ENCODE peak calls at places on chromosomes 2 and 18, in seven cellular contexts. L, Z, R, O, I, J and V are unnamed samples.

GRCh38 chr2:105380432-105381118 is 18.3 kb downstream of the FHL2 start:
- DNase-seq in L (no peak), R (no peak), Z (no peak), O (no peak), J (no peak), I (no peak), V (no peak)

GRCh38 chr2:156602552-156602933 is 166.4 kb downstream of the GPD2 start:
- DNase-seq in Z (no peak), I (no peak), O (no peak), J (no peak), L (no peak), R (no peak), V (no peak)

GRCh38 chr2:25851740-25852503 is 26.4 kb downstream of the ASXL2 start:
- DNase-seq in R (no peak), L (no peak), J (no peak), I (peak), Z (no peak), O (peak), V (peak)

GRCh38 chr18:48814490-48815181 is 136.1 kb downstream of the SMAD7 start:
- DNase-seq in I (no peak), O (no peak), L (no peak), Z (no peak), J (peak), R (peak), V (no peak)

GRCh38 chr2:8799004-8799403 is 38.4 kb downstream of the KIDINS220 start:
- DNase-seq in Z (no peak), L (no peak), J (no peak), R (no peak), I (no peak), O (no peak), V (no peak)

GRCh38 chr2:126878601-126879000 is 20.1 kb upstream of the TEX51 start:
- DNase-seq in O (no peak), J (no peak), L (no peak), R (no peak), Z (no peak), I (no peak), V (no peak)

GRCh38 chr2:206561962-206562361 is 80.3 kb upstream of the FAM237A start:
- DNase-seq in Z (no peak), R (no peak), L (no peak), I (no peak), O (no peak), J (no peak), V (no peak)

GRCh38 chr2:25453199-25453903 is 111.6 kb upstream of the DNMT3A start:
- DNase-seq in O (no peak), I (peak), J (no peak), Z (no peak), L (no peak), R (no peak), V (peak)

GRCh38 chr2:230777681-230778080 is 65.0 kb downstream of the CAB39 start:
- DNase-seq in Z (no peak), I (no peak), R (no peak), O (no peak), J (no peak), L (no peak), V (no peak)

GRCh38 chr2:23211987-23212583 is 172.9 kb upstream of the KLHL29 start:
- DNase-seq in O (no peak), I (no peak), R (no peak), J (no peak), Z (no peak), L (no peak), V (no peak)

GRCh38 chr2:120716641-120717585 is 18.8 kb upstream of the GLI2 start:
- DNase-seq in R (peak), I (no peak), L (no peak), J (no peak), Z (no peak), O (no peak), V (no peak)

GRCh38 chr2:55761526-55761925 is 67.9 kb upstream of the PNPT1 start:
- DNase-seq in Z (no peak), R (no peak), O (no peak), I (no peak), J (no peak), L (no peak), V (no peak)

GRCh38 chr2:190534310-190535118 is at the start of gene NEMP2:
- DNase-seq in R (peak), O (peak), L (peak), Z (peak), I (no peak), J (peak), V (peak)

GRCh38 chr2:100875516-100876230 is 55.7 kb downstream of the NPAS2 start:
- DNase-seq in Z (no peak), J (no peak), I (no peak), O (no peak), R (no peak), L (no peak), V (no peak)

GRCh38 chr2:233419626-233420431 is 65.5 kb downstream of the DGKD start:
- DNase-seq in L (no peak), O (peak), Z (no peak), I (peak), J (no peak), R (peak), V (peak)

GRCh38 chr2:239444626-239445625 is 44.1 kb upstream of the HDAC4 start:
- DNase-seq in L (no peak), O (no peak), R (no peak), Z (no peak), J (no peak), I (no peak), V (no peak)

GRCh38 chr2:127012215-127012614 is 94.7 kb downstream of the BIN1 start:
- DNase-seq in R (no peak), I (no peak), O (no peak), L (no peak), J (peak), Z (no peak), V (no peak)

GRCh38 chr2:236369606-236370005 is 105.4 kb upstream of the ASB18 start:
- DNase-seq in L (no peak), R (peak), O (no peak), I (no peak), Z (no peak), J (no peak), V (no peak)

GRCh38 chr2:42614838-42615237 is 46.4 kb downstream of the MTA3 start:
- DNase-seq in R (no peak), O (no peak), L (no peak), I (no peak), Z (no peak), J (no peak), V (no peak)

GRCh38 chr18:13315000-13315399 is 96.4 kb downstream of the LDLRAD4 start:
- DNase-seq in I (no peak), L (no peak), Z (no peak), J (no peak), R (no peak), O (no peak), V (no peak)

GRCh38 chr2:44793322-44793870 is 148.1 kb upstream of the SIX3 start:
- DNase-seq in J (no peak), R (no peak), Z (no peak), I (no peak), L (no peak), O (no peak), V (no peak)

GRCh38 chr2:118973542-118973951 is 31.6 kb downstream of the MARCO start:
- DNase-seq in J (no peak), I (no peak), L (no peak), O (no peak), R (no peak), Z (no peak), V (no peak)

GRCh38 chr18:75779450-75779849 is 351.9 kb upstream of the SMIM21 start:
- DNase-seq in I (no peak), Z (no peak), O (no peak), L (no peak), J (no peak), R (no peak), V (no peak)

GRCh38 chr2:226701052-226701451 is 98.6 kb downstream of the IRS1 start:
- DNase-seq in R (no peak), L (no peak), O (no peak), I (no peak), Z (no peak), J (no peak), V (no peak)

GRCh38 chr2:28377201-28377816 is 15.3 kb upstream of the FOSL2 start:
- DNase-seq in I (no peak), Z (peak), O (no peak), J (no peak), R (peak), L (no peak), V (no peak)

GRCh38 chr2:100819365-100820345 is at the start of gene NPAS2:
- DNase-seq in J (peak), Z (peak), L (peak), R (no peak), O (no peak), I (no peak), V (no peak)

GRCh38 chr2:217262916-217263315 is 403.1 kb upstream of the TNP1 start:
- DNase-seq in R (no peak), L (no peak), Z (no peak), I (no peak), J (no peak), O (no peak), V (no peak)

GRCh38 chr2:9243357-9243756 is 36.7 kb downstream of the ASAP2 start:
- DNase-seq in Z (no peak), I (no peak), L (no peak), O (no peak), J (no peak), R (no peak), V (no peak)

GRCh38 chr2:185628985-185629384 is 109.6 kb upstream of the FSIP2 start:
- DNase-seq in J (no peak), L (no peak), O (no peak), I (no peak), R (no peak), Z (no peak), V (peak)
- H3K4me3 ChIP-seq in J (no peak), L (no peak), O (no peak), I (no peak), R (no peak), Z (no peak), V (no peak)

DNA sequence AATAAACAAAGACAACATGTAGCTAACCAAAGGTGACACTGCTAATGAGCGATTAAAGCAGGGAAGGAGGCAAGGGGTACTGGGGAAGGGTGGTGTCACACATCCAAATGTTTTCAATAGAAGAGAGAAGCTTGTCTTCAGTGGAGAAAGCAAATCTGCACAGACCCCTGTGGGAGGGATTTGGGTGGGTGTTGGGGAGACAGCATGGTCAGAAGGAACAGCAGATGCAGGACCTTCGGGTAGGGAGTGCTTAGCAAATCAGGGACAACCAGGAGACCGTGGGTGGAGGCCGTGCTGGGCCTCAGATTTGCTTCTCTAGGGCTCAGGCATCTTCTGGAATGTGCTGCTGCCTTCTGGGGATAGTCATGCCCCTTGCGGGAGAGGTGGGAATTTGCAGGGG is 185.3 kb upstream of the RAB6C start:
- DNase-seq in J (no peak), R (no peak), Z (no peak), O (no peak), I (no peak), L (no peak), V (no peak)
- H3K4me3 ChIP-seq in J (no peak), R (no peak), Z (no peak), O (no peak), I (no peak), L (no peak), V (no peak)

GRCh38 chr2:10305254-10305635 is 2.5 kb downstream of the HPCAL1 start:
- DNase-seq in O (peak), L (no peak), Z (no peak), I (no peak), J (no peak), R (no peak), V (no peak)
- H3K4me3 ChIP-seq in O (peak), L (peak), Z (no peak), I (no peak), J (peak), R (no peak), V (no peak)

DNA sequence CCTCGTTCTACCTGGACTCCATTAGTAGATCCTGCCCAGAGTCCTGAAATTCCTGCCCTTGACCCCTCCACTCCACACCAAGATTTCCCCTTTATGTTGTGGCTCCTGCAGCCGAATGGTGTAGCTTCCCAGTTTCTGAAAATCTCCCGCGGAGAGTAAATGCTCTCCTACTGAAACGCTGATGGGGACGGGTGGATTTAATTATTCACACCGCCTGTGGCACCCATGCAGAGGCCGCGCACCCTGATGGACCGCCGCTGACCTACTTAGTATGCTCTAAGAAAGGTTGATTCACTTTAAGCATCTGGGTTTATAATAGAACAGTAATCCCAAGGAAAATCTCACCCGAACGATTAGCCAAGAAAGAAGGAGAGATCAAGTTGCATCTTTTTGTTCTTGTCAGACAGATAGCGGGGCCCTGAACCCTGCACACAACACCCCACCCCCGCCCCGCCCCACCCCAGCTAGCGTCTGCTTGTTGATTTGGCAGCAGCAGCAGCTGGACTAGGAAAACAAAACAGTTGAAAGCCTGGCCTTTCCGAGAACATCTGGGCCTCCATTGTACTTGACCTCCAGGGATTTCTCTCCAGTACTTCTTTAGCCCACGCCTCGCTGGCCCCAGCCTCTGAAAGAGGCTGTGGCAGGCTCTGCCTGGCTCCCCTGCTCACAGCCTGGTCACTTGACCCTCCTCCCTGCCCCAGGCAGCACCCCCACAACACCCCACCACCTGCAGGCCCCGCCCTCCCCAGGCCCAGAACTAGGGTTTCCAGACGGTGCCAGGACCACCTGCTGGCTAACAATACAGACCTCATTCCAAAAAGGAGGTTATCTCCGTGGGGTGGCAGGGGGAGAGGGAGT is 53.6 kb downstream of the DPYSL5 start:
- DNase-seq in R (no peak), L (no peak), O (no peak), Z (no peak), I (no peak), J (no peak), V (no peak)
- H3K4me3 ChIP-seq in R (no peak), L (no peak), O (no peak), Z (no peak), I (no peak), J (no peak), V (no peak)

GRCh38 chr2:151828890-151829324 is 686 bp upstream of the ARL5A start:
- DNase-seq in L (no peak), I (no peak), Z (no peak), R (no peak), J (no peak), O (no peak), V (no peak)

GRCh38 chr2:151830966-151831365 is 2.7 kb upstream of the ARL5A start:
- DNase-seq in O (no peak), Z (no peak), R (no peak), L (no peak), J (no peak), I (no peak), V (no peak)

GRCh38 chr2:151828143-151828889 is at the start of gene ARL5A:
- DNase-seq in O (peak), J (peak), L (peak), Z (peak), I (peak), R (peak), V (peak)

DNA sequence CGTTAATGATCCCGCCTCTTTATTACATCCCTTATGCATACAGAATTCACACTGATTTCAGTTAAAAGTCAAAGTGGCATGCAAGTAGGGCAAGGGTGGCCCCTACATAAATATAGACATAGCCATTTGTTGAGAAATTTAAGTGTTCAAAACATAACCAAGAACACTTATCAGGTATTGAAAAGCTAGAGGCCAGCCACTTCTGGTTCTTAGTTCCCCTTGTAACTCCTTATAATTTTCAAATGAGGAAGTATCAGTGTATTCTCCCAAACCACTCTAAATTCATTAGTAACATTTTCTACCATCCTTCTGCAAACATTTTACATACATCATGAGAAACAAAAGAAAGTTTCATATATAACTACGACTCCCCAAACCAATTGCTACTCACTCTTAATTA is 5.8 kb upstream of the ARL5A start:
- DNase-seq in R (no peak), J (no peak), O (no peak), L (no peak), I (no peak), Z (no peak), V (peak)
- H3K4me3 ChIP-seq in R (no peak), J (no peak), O (no peak), L (no peak), I (no peak), Z (no peak), V (no peak)

GRCh38 chr2:2747797-2748301 is 416.8 kb upstream of the MYT1L start:
- DNase-seq in Z (no peak), L (no peak), J (no peak), I (no peak), R (peak), O (no peak), V (no peak)
- H3K4me3 ChIP-seq in Z (no peak), L (no peak), J (no peak), I (no peak), R (no peak), O (no peak), V (no peak)